ENCODE peak calls at places on chromosomes 16 and 17, in four cellular contexts. M is fibroblast of pulmonary artery, V is foreskin fibroblast, I is astrocyte of the spinal cord. P is an unnamed sample.

GRCh38 chr17:34414338-34414737 is 51.3 kb upstream of the CCL1 start:
- DNase-seq in I (no peak), M (no peak), V (no peak), P (no peak)

GRCh38 chr16:2030036-2030435 is 3.3 kb downstream of the NHERF2 start:
- DNase-seq in V (no peak), I (no peak), M (no peak), P (no peak)

GRCh38 chr17:81859906-81860755 is at the start of gene P4HB:
- DNase-seq in M (no peak), V (peak; percentile 36), I (no peak), P (no peak)

GRCh38 chr17:57226793-57227192 is 29.5 kb upstream of the MSI2 start:
- DNase-seq in I (no peak), M (no peak), V (no peak), P (no peak)

GRCh38 chr17:10815318-10815717 is 11.4 kb upstream of the TMEM238L start:
- DNase-seq in I (no peak), V (no peak), M (no peak), P (no peak)

GRCh38 chr17:41352597-41353366 is 2.2 kb upstream of the KRT33A start:
- DNase-seq in M (no peak), V (peak; percentile 41), I (no peak), P (no peak)

GRCh38 chr17:44628234-44629188 is 27.8 kb upstream of the MEIOC start:
- DNase-seq in M (peak; percentile 15), V (peak; percentile 28), I (peak; percentile 13), P (no peak)

GRCh38 chr17:14688134-14688533 is 387.3 kb downstream of the HS3ST3B1 start:
- DNase-seq in M (no peak), V (no peak), I (no peak), P (no peak)

GRCh38 chr16:87297918-87298631 is 19.1 kb downstream of the C16orf95 start:
- DNase-seq in M (peak; percentile 33), V (peak; percentile 38), I (peak; percentile 16), P (no peak)

GRCh38 chr17:69428252-69428980 is 13.9 kb downstream of the MAP2K6 start:
- DNase-seq in I (no peak), V (no peak), M (no peak), P (no peak)

GRCh38 chr16:87678618-87679017 is 76.3 kb downstream of the JPH3 start:
- DNase-seq in I (no peak), M (no peak), V (peak; percentile 46), P (no peak)

GRCh38 chr16:75309899-75310430 is 58.5 kb upstream of the BCAR1 start:
- DNase-seq in V (no peak), I (no peak), M (no peak), P (no peak)

GRCh38 chr17:75400326-75400939 is 5.0 kb downstream of the GRB2 start:
- DNase-seq in V (no peak), M (no peak), I (no peak), P (no peak)

GRCh38 chr17:75762513-75763268 is 2.3 kb downstream of the GALK1 start:
- DNase-seq in M (no peak), V (no peak), I (no peak), P (no peak)

GRCh38 chr17:58315281-58315711 is 13.3 kb downstream of the TSPOAP1 start:
- DNase-seq in M (no peak), I (no peak), V (no peak), P (no peak)

GRCh38 chr17:5560361-5560988 is 23.8 kb downstream of the NLRP1 start:
- DNase-seq in I (no peak), V (no peak), M (no peak), P (no peak)

GRCh38 chr16:46743232-46743719 is 4.9 kb downstream of the MYLK3 start:
- DNase-seq in M (peak; percentile 66), V (peak; percentile 32), I (peak; percentile 15), P (no peak)

GRCh38 chr17:47837401-47838039 is 3.6 kb downstream of the SCRN2 start:
- DNase-seq in M (no peak), V (peak; percentile 20), I (peak; percentile 46), P (no peak)

GRCh38 chr16:86887416-86887815 is 309.1 kb downstream of the FOXL1 start:
- DNase-seq in M (no peak), I (no peak), V (no peak), P (no peak)

GRCh38 chr17:15169676-15170075 is 95.5 kb downstream of the PMP22 start:
- DNase-seq in I (peak; percentile 72), V (peak; percentile 52), M (no peak), P (no peak)

GRCh38 chr17:72273301-72274056 is 152.7 kb downstream of the SOX9 start:
- DNase-seq in I (peak; percentile 7), V (peak; percentile 14), M (no peak), P (no peak)

GRCh38 chr16:73279451-73279850 is 231.5 kb upstream of the ZFHX3 start:
- DNase-seq in V (no peak), M (no peak), I (no peak), P (no peak)

GRCh38 chr16:51556694-51557327 is 405.7 kb upstream of the SALL1 start:
- DNase-seq in V (peak; percentile 98), M (peak; percentile 88), I (peak; percentile 95), P (no peak)

GRCh38 chr16:82197540-82198240 is 27.7 kb upstream of the MPHOSPH6 start:
- DNase-seq in M (peak; percentile 84), I (no peak), V (no peak), P (no peak)

P was measured in left lobe of liver.